ENCODE peak calls at places on chromosome 16, in four cellular contexts. R is central memory CD4-positive, alpha-beta T cell; J is HT-29; G is cerebellum. D is an unnamed sample.

GRCh38 chr16:66603537-66604375 is 748 bp upstream of the CMTM3 start:
- DNase-seq in G (no peak), R (peak), J (peak), D (no peak)

GRCh38 chr16:65037558-65037957 is 84.3 kb downstream of the CDH11 start:
- DNase-seq in G (no peak), R (no peak), J (no peak), D (no peak)

GRCh38 chr16:1003551-1004347 is 22.2 kb downstream of the SOX8 start:
- DNase-seq in J (no peak), R (peak), G (no peak), D (no peak)

GRCh38 chr16:86662195-86662594 is 83.8 kb downstream of the FOXL1 start:
- DNase-seq in R (no peak), G (no peak), J (no peak), D (no peak)

GRCh38 chr16:84207869-84208268 is 16.9 kb downstream of the ADAD2 start:
- DNase-seq in G (no peak), R (no peak), J (no peak), D (no peak)

GRCh38 chr16:55439101-55439690 is 39.8 kb upstream of the MMP2 start:
- DNase-seq in R (no peak), J (no peak), G (no peak), D (no peak)

GRCh38 chr16:80620656-80621605 is 80.1 kb downstream of the DYNLRB2 start:
- DNase-seq in G (peak), R (no peak), J (no peak), D (peak)

GRCh38 chr16:75097941-75098897 is 18.4 kb downstream of the LDHD start:
- DNase-seq in G (no peak), J (no peak), R (peak), D (no peak)

GRCh38 chr16:67483731-67484525 is 581 bp upstream of the AGRP start:
- DNase-seq in G (no peak), J (no peak), R (no peak), D (no peak)

GRCh38 chr16:11198817-11199216 is 57.2 kb downstream of the SOCS1 start:
- DNase-seq in G (no peak), J (peak), R (no peak), D (no peak)

GRCh38 chr16:84176192-84177053 is 10.4 kb downstream of the TAF1C start:
- DNase-seq in R (no peak), J (no peak), G (no peak), D (no peak)

GRCh38 chr16:9929836-9930235 is 252.4 kb downstream of the GRIN2A start:
- DNase-seq in R (no peak), G (peak), J (no peak), D (peak)

GRCh38 chr16:4410335-4411075 is 5.9 kb downstream of the CORO7 start:
- DNase-seq in R (no peak), J (no peak), G (no peak), D (no peak)

GRCh38 chr16:88392111-88392510 is 9.4 kb downstream of the ZNF469 start:
- DNase-seq in R (no peak), G (no peak), J (no peak), D (no peak)

GRCh38 chr16:2473999-2474876 is 689 bp upstream of the TBC1D24 start:
- DNase-seq in J (peak), G (peak), R (peak), D (no peak)

GRCh38 chr16:15553313-15554088 is 89.5 kb downstream of the MARF1 start:
- DNase-seq in G (no peak), R (no peak), J (no peak), D (no peak)

GRCh38 chr16:64830653-64831052 is 291.2 kb downstream of the CDH11 start:
- DNase-seq in R (no peak), J (no peak), G (no peak), D (no peak)

GRCh38 chr16:16018705-16019104 is 69.3 kb downstream of the ABCC1 start:
- DNase-seq in J (no peak), G (no peak), R (no peak), D (no peak)

GRCh38 chr16:1830213-1830612 is 3.2 kb downstream of the FAHD1 start:
- DNase-seq in R (no peak), J (no peak), G (no peak), D (no peak)

GRCh38 chr16:52399116-52399515 is 147.8 kb downstream of the TOX3 start:
- DNase-seq in G (no peak), J (no peak), R (no peak), D (no peak)

GRCh38 chr16:54286330-54287017 is at the start of gene IRX3:
- DNase-seq in J (no peak), G (peak), R (no peak), D (peak)

GRCh38 chr16:31120129-31120528 is 2.7 kb downstream of the KAT8 start:
- DNase-seq in G (no peak), J (no peak), R (no peak), D (no peak)

GRCh38 chr16:53511403-53512280 is 8.6 kb upstream of the AKTIP start:
- DNase-seq in R (no peak), G (no peak), J (peak), D (no peak)

GRCh38 chr16:86740817-86741799 is 162.8 kb downstream of the FOXL1 start:
- DNase-seq in J (peak), R (no peak), G (no peak), D (peak)

GRCh38 chr16:81836279-81837054 is 57.4 kb downstream of the PLCG2 start:
- DNase-seq in G (no peak), R (no peak), J (no peak), D (no peak)

GRCh38 chr16:57519796-57520360 is 16.5 kb downstream of the CCDC102A start:
- DNase-seq in R (peak), J (peak), G (peak), D (peak)

GRCh38 chr16:80570106-80570478 is 29.3 kb downstream of the DYNLRB2 start:
- DNase-seq in R (no peak), J (no peak), G (no peak), D (no peak)

GRCh38 chr16:9854665-9855064 is 327.6 kb downstream of the GRIN2A start:
- DNase-seq in R (no peak), G (no peak), J (no peak), D (no peak)

GRCh38 chr16:3637371-3637923 is 17.0 kb upstream of the DNASE1 start:
- DNase-seq in G (no peak), J (peak), R (no peak), D (no peak)

GRCh38 chr16:1791943-1792812 is 1.3 kb downstream of the IGFALS start:
- DNase-seq in R (no peak), J (no peak), G (no peak), D (no peak)

GRCh38 chr16:4846503-4846900 is 586 bp downstream of the GLYR1 start:
- DNase-seq in J (peak), G (no peak), R (peak), D (no peak)